ENCODE peak calls at places on chromosome 10, in six cellular contexts. C is psoas muscle; V is GF-D8; Y is activated CD8-positive, alpha-beta memory T cell treated with anti-CD3 and anti-CD28 coated beads, Interleukin-2, amount 10 ng/mL, durations not matched to agents 7 days and 5 days; X is activated T-cell treated with anti-CD3 and anti-CD28 coated beads, Interleukin-2, amount 50 U/mL, for 1 hour; B is aorta. K is an unnamed sample.

GRCh38 chr10:100072514-100072913 is 9.2 kb downstream of the CPN1 start:
- DNase-seq in C (no peak), V (no peak), Y (no peak), X (no peak), B (no peak), K (no peak)

GRCh38 chr10:115861455-115861854 is 411.6 kb downstream of the GFRA1 start:
- DNase-seq in C (no peak), V (no peak), Y (no peak), X (no peak), B (no peak), K (no peak)

GRCh38 chr10:118980870-118981269 is 48.6 kb upstream of the NANOS1 start:
- DNase-seq in C (no peak), V (no peak), Y (no peak), X (no peak), B (no peak), K (no peak)

GRCh38 chr10:45425628-45426563 is 51.9 kb downstream of the ALOX5 start:
- DNase-seq in C (no peak), V (peak), Y (no peak), X (no peak), B (no peak), K (no peak)

GRCh38 chr10:132963430-132963960 is 21.1 kb upstream of the CFAP46 start:
- DNase-seq in C (no peak), V (no peak), Y (no peak), X (no peak), B (no peak), K (peak)

GRCh38 chr10:121648078-121648477 is 49.8 kb upstream of the FGFR2 start:
- DNase-seq in C (no peak), V (no peak), Y (no peak), X (no peak), B (no peak), K (no peak)

GRCh38 chr10:29471483-29471859 is 163.3 kb downstream of the SVIL start:
- DNase-seq in C (no peak), V (no peak), Y (no peak), X (no peak), B (no peak), K (no peak)

GRCh38 chr10:31136386-31136785 is 104.7 kb upstream of the ZNF438 start:
- DNase-seq in C (no peak), V (no peak), Y (no peak), X (no peak), B (no peak), K (no peak)

GRCh38 chr10:35058686-35059085 is 31.5 kb downstream of the CUL2 start:
- DNase-seq in C (no peak), V (no peak), Y (no peak), X (no peak), B (no peak), K (no peak)

GRCh38 chr10:132410056-132410778 is 13.2 kb downstream of the PWWP2B start:
- DNase-seq in C (no peak), V (no peak), Y (no peak), X (no peak), B (no peak), K (no peak)